ENCODE peak calls at places on chromosomes 3 and 15, in four cellular contexts. Q, S, K and Y are unnamed samples.

GRCh38 chr3:102207173-102207572 is 227.6 kb upstream of the ZPLD1 start:
- DNase-seq in Q (no peak), S (no peak), K (no peak), Y (peak)

GRCh38 chr15:79004336-79004735 is 59.5 kb upstream of the CTSH start:
- DNase-seq in Q (no peak), S (no peak), K (peak), Y (peak)

GRCh38 chr3:13644341-13645082 is 95.6 kb downstream of the FBLN2 start:
- DNase-seq in Q (no peak), S (no peak), K (no peak), Y (peak)

GRCh38 chr3:113534365-113534764 is 2.0 kb downstream of the SIDT1 start:
- DNase-seq in Q (no peak), S (no peak), K (no peak), Y (no peak)

GRCh38 chr3:69065318-69065964 is 13.3 kb upstream of the TMF1 start:
- DNase-seq in Q (no peak), S (no peak), K (no peak), Y (no peak)

GRCh38 chr15:63196846-63197245 is 7.4 kb downstream of the RAB8B start:
- DNase-seq in Q (no peak), S (no peak), K (no peak), Y (no peak)

GRCh38 chr3:3145831-3146230 is 19.1 kb downstream of the TRNT1 start:
- DNase-seq in Q (no peak), S (no peak), K (no peak), Y (no peak)

GRCh38 chr3:99753268-99753975 is 64.2 kb upstream of the CMSS1 start:
- DNase-seq in Q (no peak), S (no peak), K (peak), Y (peak)

GRCh38 chr15:78004919-78005634 is 72.4 kb downstream of the TBC1D2B start:
- DNase-seq in Q (no peak), S (peak), K (peak), Y (peak)

GRCh38 chr3:14915636-14916222 is 31.7 kb upstream of the NR2C2 start:
- DNase-seq in Q (no peak), S (no peak), K (no peak), Y (no peak)

GRCh38 chr3:42830437-42831320 is 21.4 kb downstream of the ACKR2 start:
- DNase-seq in Q (no peak), S (no peak), K (peak), Y (peak)

GRCh38 chr15:73922186-73923151 is 3.8 kb upstream of the LOXL1 start:
- DNase-seq in Q (peak), S (peak), K (peak), Y (peak)

GRCh38 chr3:154552338-154552737 is 122.3 kb upstream of the GPR149 start:
- DNase-seq in Q (no peak), S (no peak), K (no peak), Y (no peak)

GRCh38 chr15:85646538-85647091 is 148.1 kb downstream of the KLHL25 start:
- DNase-seq in Q (no peak), S (no peak), K (peak), Y (no peak)

GRCh38 chr3:142027713-142028112 is 121.6 kb downstream of the TFDP2 start:
- DNase-seq in Q (no peak), S (no peak), K (peak), Y (peak)

GRCh38 chr15:25773248-25773647 is 89.9 kb downstream of the ATP10A start:
- DNase-seq in Q (no peak), S (no peak), K (no peak), Y (no peak)

GRCh38 chr3:14143271-14143605 is 18.4 kb downstream of the TMEM43 start:
- DNase-seq in Q (no peak), S (no peak), K (peak), Y (peak)

GRCh38 chr15:68733666-68734065 is 87.0 kb downstream of the ANP32A start:
- DNase-seq in Q (no peak), S (no peak), K (peak), Y (peak)

GRCh38 chr3:1118074-1118473 is 25.2 kb downstream of the CNTN6 start:
- DNase-seq in Q (no peak), S (no peak), K (peak), Y (no peak)

GRCh38 chr15:58467121-58467721 is 35.4 kb downstream of the LIPC start:
- DNase-seq in Q (no peak), S (peak), K (no peak), Y (no peak)

GRCh38 chr15:29904731-29905417 is 82.6 kb upstream of the TJP1 start:
- DNase-seq in Q (no peak), S (no peak), K (no peak), Y (peak)

GRCh38 chr3:14959358-14959943 is 12.1 kb downstream of the NR2C2 start:
- DNase-seq in Q (no peak), S (no peak), K (peak), Y (no peak)

GRCh38 chr3:109057616-109058015 is 60.3 kb downstream of the MORC1 start:
- DNase-seq in Q (no peak), S (no peak), K (no peak), Y (no peak)

GRCh38 chr3:157156844-157157635 is 2.9 kb downstream of the CCNL1 start:
- DNase-seq in Q (no peak), S (no peak), K (peak), Y (peak)

GRCh38 chr15:77819841-77820728 is 187.4 kb upstream of the LINGO1 start:
- DNase-seq in Q (no peak), S (no peak), K (peak), Y (peak)

GRCh38 chr3:127135241-127136023 is 57.5 kb upstream of the PRR23E start:
- DNase-seq in Q (no peak), S (peak), K (peak), Y (peak)

GRCh38 chr3:98012974-98013373 is 22.1 kb downstream of the GABRR3 start:
- DNase-seq in Q (no peak), S (no peak), K (peak), Y (peak)

GRCh38 chr3:98013428-98014349 is 21.4 kb downstream of the GABRR3 start:
- DNase-seq in Q (no peak), S (no peak), K (peak), Y (peak)

GRCh38 chr3:98010194-98010882 is 24.8 kb downstream of the GABRR3 start:
- DNase-seq in Q (no peak), S (no peak), K (peak), Y (no peak)

GRCh38 chr3:98005438-98005837 is 29.7 kb downstream of the GABRR3 start:
- DNase-seq in Q (no peak), S (no peak), K (no peak), Y (no peak)

DNA sequence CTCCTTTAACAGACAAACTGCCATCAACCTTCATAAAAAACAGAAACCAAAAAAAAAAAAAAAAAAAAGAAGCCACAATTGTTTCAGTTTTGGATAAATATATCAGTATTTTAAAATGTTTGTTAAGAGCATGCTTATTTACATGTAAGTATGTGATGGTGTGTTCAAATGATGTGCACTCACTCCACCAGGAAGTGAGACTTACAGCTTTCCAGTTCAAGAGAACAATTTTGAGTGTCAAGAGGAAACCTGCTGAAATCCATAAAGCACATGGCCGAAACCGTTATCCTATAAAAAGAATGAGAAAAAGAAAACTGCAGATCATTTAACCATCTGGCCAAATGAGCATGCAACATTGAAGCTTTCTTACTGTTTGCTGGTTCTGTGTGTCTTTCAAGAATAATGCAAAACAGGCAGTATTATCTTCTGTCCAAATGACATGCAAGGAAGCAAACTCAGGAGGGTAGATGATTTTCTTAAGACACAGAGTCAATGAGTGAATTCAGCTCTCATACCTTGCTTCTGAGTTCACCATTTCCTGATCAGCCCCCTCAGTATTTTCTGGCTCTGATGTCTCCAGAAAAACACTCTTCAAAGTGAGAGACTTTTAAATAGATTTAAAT is 26.3 kb downstream of the GABRR3 start:
- DNase-seq in Q (no peak), S (no peak), K (no peak), Y (no peak)
- H3K4me3 ChIP-seq in Q (no peak), S (no peak), K (no peak), Y (no peak)

GRCh38 chr3:190229632-190230424 is 92.4 kb downstream of the CLDN1 start:
- DNase-seq in Q (no peak), S (no peak), K (peak), Y (peak)
- H3K4me3 ChIP-seq in Q (no peak), S (no peak), K (no peak), Y (no peak)

GRCh38 chr3:191066669-191067068 is 132.4 kb upstream of the OSTN start:
- DNase-seq in Q (no peak), S (no peak), K (peak), Y (peak)
- H3K4me3 ChIP-seq in Q (no peak), S (no peak), K (no peak), Y (no peak)

DNA sequence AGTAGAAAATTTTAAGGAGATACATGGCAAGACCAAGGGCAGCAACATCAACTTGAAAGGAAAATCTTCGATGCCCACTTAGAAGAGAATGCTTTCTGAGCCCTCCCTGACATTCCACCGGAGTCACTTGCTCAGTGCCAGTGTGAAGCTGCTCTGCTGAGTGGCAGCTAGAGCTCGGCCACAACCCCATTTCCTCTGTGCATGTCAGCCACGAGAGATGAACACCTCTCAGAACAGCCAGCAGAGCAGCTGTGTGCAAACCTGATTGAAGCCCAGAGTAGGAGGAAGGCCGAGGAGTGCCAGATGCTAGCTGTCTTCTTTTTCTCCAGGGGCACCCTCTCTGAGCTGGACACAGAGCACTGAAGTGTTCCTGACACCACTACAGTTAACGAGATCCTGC is 12.2 kb downstream of the TARS3 start:
- DNase-seq in Q (no peak), S (no peak), K (no peak), Y (no peak)
- H3K4me3 ChIP-seq in Q (no peak), S (no peak), K (no peak), Y (no peak)